ENCODE peak calls at places on chromosome 13, in four cellular contexts. Y, N, P and O are unnamed samples.

GRCh38 chr13:79966502-79966901 is 374.4 kb downstream of the SPRY2 start:
- DNase-seq in N (peak; percentile 35), Y (no peak), P (no peak), O (no peak)

GRCh38 chr13:48653074-48654054 is at the start of gene CYSLTR2:
- DNase-seq in Y (peak; percentile 60), P (no peak), N (peak; percentile 49), O (no peak)

GRCh38 chr13:66210677-66211076 is 1019.5 kb downstream of the PCDH9 start:
- DNase-seq in Y (peak; percentile 96), N (peak; percentile 85), P (no peak), O (peak; percentile 83)

GRCh38 chr13:22451345-22451744 is 729.4 kb upstream of the SGCG start:
- DNase-seq in Y (no peak), N (no peak), P (peak; percentile 23), O (no peak)

GRCh38 chr13:50357586-50358118 is 342.4 kb downstream of the KCNRG start:
- DNase-seq in N (peak; percentile 92), Y (peak; percentile 87), P (peak; percentile 85), O (peak; percentile 70)

GRCh38 chr13:66689628-66690027 is 540.5 kb downstream of the PCDH9 start:
- DNase-seq in Y (peak; percentile 54), P (no peak), N (peak; percentile 37), O (peak; percentile 53)

GRCh38 chr13:91264484-91264883 is 83.0 kb upstream of the MIR17HG start:
- DNase-seq in N (no peak), Y (no peak), P (no peak), O (no peak)

GRCh38 chr13:29099781-29100406 is 279.8 kb downstream of the MTUS2 start:
- DNase-seq in Y (no peak), P (no peak), N (no peak), O (no peak)

GRCh38 chr13:83881917-83882625 is at the start of gene SLITRK1:
- DNase-seq in Y (peak; percentile 75), P (peak; percentile 80), N (peak; percentile 59), O (peak; percentile 59)

GRCh38 chr13:111258637-111259036 is 61.8 kb upstream of the TEX29 start:
- DNase-seq in P (no peak), N (no peak), Y (no peak), O (no peak)

GRCh38 chr13:29593605-29594297 is 1.7 kb downstream of the SLC7A1 start:
- DNase-seq in Y (no peak), N (no peak), P (no peak), O (no peak)

GRCh38 chr13:113950451-113951245 is 23.2 kb downstream of the C13orf46 start:
- DNase-seq in N (no peak), P (no peak), Y (no peak), O (no peak)

GRCh38 chr13:24865158-24865557 is 101.2 kb downstream of the RNF17 start:
- DNase-seq in N (peak; percentile 18), P (no peak), Y (peak; percentile 6), O (no peak)

GRCh38 chr13:106432636-106433035 is 102.8 kb downstream of the EFNB2 start:
- DNase-seq in Y (no peak), P (no peak), N (peak; percentile 33), O (peak; percentile 46)

GRCh38 chr13:34617684-34618083 is 324.4 kb upstream of the NBEA start:
- DNase-seq in N (no peak), P (no peak), Y (no peak), O (no peak)

GRCh38 chr13:102055116-102055515 is 346.7 kb downstream of the FGF14 start:
- DNase-seq in Y (no peak), N (no peak), P (no peak), O (no peak)

GRCh38 chr13:110361365-110361911 is 54.4 kb downstream of the COL4A2 start:
- DNase-seq in Y (peak; percentile 96), N (peak; percentile 60), P (peak; percentile 40), O (peak; percentile 67)

GRCh38 chr13:25095862-25096453 is at the start of gene PABPC3:
- DNase-seq in N (no peak), Y (peak; percentile 6), P (no peak), O (peak; percentile 33)

GRCh38 chr13:20405691-20406090 is 120.0 kb downstream of the CRYL1 start:
- DNase-seq in P (no peak), N (no peak), Y (no peak), O (no peak)
- TF ChIP-seq CTCF in P (no peak), N (no peak), Y (no peak), O (no peak)

GRCh38 chr13:43407023-43407581 is 379.7 kb downstream of the ENOX1 start:
- DNase-seq in N (no peak), P (no peak), Y (no peak), O (no peak)

GRCh38 chr13:43414111-43414510 is 372.7 kb downstream of the ENOX1 start:
- DNase-seq in N (no peak), Y (no peak), P (no peak), O (no peak)

GRCh38 chr13:43411211-43411610 is 375.6 kb downstream of the ENOX1 start:
- DNase-seq in Y (no peak), N (no peak), P (no peak), O (no peak)

GRCh38 chr13:43408274-43408673 is 378.5 kb downstream of the ENOX1 start:
- DNase-seq in P (no peak), Y (no peak), N (no peak), O (no peak)

GRCh38 chr13:43411741-43412140 is 375.0 kb downstream of the ENOX1 start:
- DNase-seq in N (no peak), P (no peak), Y (peak; percentile 17), O (no peak)
- H3K4me3 ChIP-seq in N (no peak overlapping the region), P (no peak overlapping the region), Y (no peak overlapping the region), O (no peak overlapping the region)

GRCh38 chr13:112890316-112891131 is 78.5 kb upstream of the MCF2L start:
- DNase-seq in N (no peak), P (no peak), Y (no peak), O (no peak)
- TF ChIP-seq CTCF in N (no peak), P (no peak), Y (no peak), O (no peak)

DNA sequence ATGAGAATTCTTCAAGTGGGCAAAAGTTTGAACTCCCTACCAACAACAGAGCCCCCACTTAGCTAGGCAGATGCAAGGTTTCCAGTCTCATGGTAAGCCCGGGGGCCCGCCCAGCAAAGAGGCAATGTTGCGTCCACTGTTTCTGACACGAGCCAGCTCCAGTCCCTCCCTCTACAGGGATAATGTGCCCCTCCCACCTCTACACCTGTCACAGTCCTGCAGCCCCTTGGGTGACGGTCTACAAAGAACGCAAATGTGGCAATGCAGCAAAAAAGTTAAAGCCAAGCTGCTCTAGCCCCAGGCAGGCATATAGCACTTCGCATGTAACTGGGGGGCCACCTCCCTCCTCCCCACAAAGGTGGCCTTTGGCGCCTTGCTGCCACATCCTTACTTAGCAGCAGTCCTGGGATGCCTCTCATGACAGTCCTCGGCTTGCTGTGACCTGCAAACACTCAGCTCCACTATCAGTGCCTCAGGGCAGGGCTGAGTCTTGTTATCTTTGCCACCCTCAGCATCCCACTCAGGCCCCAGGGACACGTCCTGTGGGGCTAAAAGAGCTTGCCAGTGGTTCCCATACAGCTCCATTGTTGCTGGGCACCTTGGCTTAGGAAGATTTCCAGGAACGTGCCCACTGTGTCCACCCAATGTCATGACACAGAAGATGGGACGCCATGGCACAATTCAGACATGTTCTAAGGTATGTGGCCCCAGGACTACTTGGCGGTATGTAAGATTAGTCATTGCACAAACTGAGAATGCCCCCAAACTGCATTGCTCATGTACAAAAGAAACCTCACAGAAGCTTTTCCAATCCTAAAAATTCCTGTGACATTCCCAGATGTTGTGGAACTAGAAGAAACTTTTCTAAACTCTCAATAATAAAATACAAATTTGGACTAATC is 16.4 kb downstream of the DOCK9 start:
- DNase-seq in Y (no peak), N (no peak), P (no peak), O (no peak)
- H3K4me3 ChIP-seq in Y (no peak overlapping the region), N (no peak overlapping the region), P (no peak overlapping the region), O (no peak overlapping the region)

GRCh38 chr13:44238011-44238421 is 135.6 kb upstream of the SERP2 start:
- DNase-seq in Y (peak; percentile 51), N (peak; percentile 83), P (no peak), O (peak; percentile 78)

GRCh38 chr13:44240611-44241010 is 133.0 kb upstream of the SERP2 start:
- DNase-seq in Y (no peak), N (no peak), P (no peak), O (no peak)

GRCh38 chr13:44244288-44244687 is 129.3 kb upstream of the SERP2 start:
- DNase-seq in Y (peak; percentile 90), N (peak; percentile 95), P (no peak), O (peak; percentile 54)

GRCh38 chr13:44241638-44242037 is 132.0 kb upstream of the SERP2 start:
- DNase-seq in P (no peak), Y (no peak), N (no peak), O (no peak)

GRCh38 chr13:44243198-44243852 is 130.3 kb upstream of the SERP2 start:
- DNase-seq in Y (peak; percentile 92), N (peak; percentile 90), P (peak; percentile 61), O (no peak)
- TF ChIP-seq CTCF in Y (peak; percentile 71), N (peak; percentile 56), P (no peak), O (no peak)

GRCh38 chr13:70844391-70845108 is 736.3 kb upstream of the KLHL1 start:
- DNase-seq in Y (no peak), P (no peak), N (no peak), O (no peak)
- H3K4me3 ChIP-seq in Y (no peak overlapping the region), P (no peak overlapping the region), N (no peak overlapping the region), O (no peak overlapping the region)

DNA sequence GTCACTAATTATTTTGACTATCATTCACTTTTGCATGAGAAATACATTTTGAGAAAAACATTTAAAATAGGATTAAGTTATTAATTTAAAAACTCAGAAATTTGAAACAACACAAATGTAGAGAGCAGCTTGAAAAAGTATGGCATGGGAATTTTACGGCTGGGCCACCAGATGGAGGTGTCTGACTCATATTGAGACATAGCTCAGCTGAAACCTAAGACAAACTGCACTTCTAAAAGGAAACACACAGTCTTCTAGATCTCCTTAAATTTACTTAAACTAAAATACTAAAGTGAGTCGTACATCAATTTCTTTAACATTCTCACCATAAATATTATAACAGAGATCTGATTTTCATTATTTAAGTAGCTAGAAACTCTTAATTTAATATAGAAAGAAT is 41.9 kb upstream of the POSTN start:
- DNase-seq in N (peak; percentile 81), Y (peak; percentile 80), P (no peak), O (peak; percentile 86)
- TF ChIP-seq CTCF in N (peak; percentile 73), Y (peak; percentile 68), P (no peak), O (peak; percentile 61)

GRCh38 chr13:64985075-64985474 is 2245.1 kb downstream of the PCDH9 start:
- DNase-seq in P (no peak), Y (no peak), N (no peak), O (no peak)
- H3K4me3 ChIP-seq in P (no peak overlapping the region), Y (no peak overlapping the region), N (no peak overlapping the region), O (no peak overlapping the region)